ENCODE peak calls at places on chromosomes 11 and 22, in eight cellular contexts. B is omental fat pad, L is hypothalamus, T is RWPE1, V is fibroblast of mammary gland, Z is NCI-H2227 treated with DMSO at 0.1 percent for 48 hours, S is lung, K is T follicular helper cell. H is an unnamed sample.

GRCh38 chr11:70826541-70826943 is 425.8 kb downstream of the SHANK2 start:
- DNase-seq in S (no peak), B (no peak), L (peak), V (no peak), Z (peak), K (no peak), T (peak), H (no peak)

GRCh38 chr11:121153472-121153871 is 52.4 kb downstream of the TECTA start:
- DNase-seq in V (no peak), K (no peak), Z (no peak), T (no peak), L (no peak), B (no peak), S (no peak), H (no peak)

GRCh38 chr22:26431151-26431995 is 2.3 kb downstream of the ASPHD2 start:
- DNase-seq in Z (no peak), S (no peak), K (no peak), V (peak), T (no peak), L (no peak), B (no peak), H (no peak)

GRCh38 chr11:10397226-10397987 is 57.7 kb upstream of the AMPD3 start:
- DNase-seq in V (no peak), Z (no peak), T (no peak), S (no peak), L (no peak), B (no peak), K (no peak), H (no peak)

GRCh38 chr22:50215297-50216049 is 14.7 kb downstream of the SELENOO start:
- DNase-seq in B (no peak), L (no peak), S (no peak), V (no peak), K (no peak), T (no peak), Z (no peak), H (no peak)

GRCh38 chr11:64304316-64305072 is 830 bp upstream of the ESRRA start:
- DNase-seq in S (peak), B (peak), Z (peak), T (peak), V (peak), K (peak), L (peak), H (peak)

GRCh38 chr11:97617031-97617430 is 1227.2 kb downstream of the JRKL start:
- DNase-seq in V (no peak), T (no peak), S (no peak), B (no peak), L (no peak), Z (no peak), K (no peak), H (no peak)

GRCh38 chr11:118921929-118922744 is 3.6 kb downstream of the BCL9L start:
- DNase-seq in S (peak), Z (no peak), T (peak), L (peak), K (no peak), B (no peak), V (peak), H (no peak)

GRCh38 chr22:37547249-37547741 is 13.0 kb upstream of the CDC42EP1 start:
- DNase-seq in S (no peak), T (no peak), Z (no peak), V (no peak), B (no peak), L (no peak), K (no peak), H (no peak)

GRCh38 chr11:68160100-68160695 is 39.0 kb upstream of the CHKA start:
- DNase-seq in V (no peak), K (no peak), B (no peak), T (no peak), Z (no peak), S (no peak), L (no peak), H (no peak)

GRCh38 chr11:643366-643765 is 6.3 kb downstream of the DRD4 start:
- DNase-seq in T (no peak), Z (no peak), V (no peak), L (no peak), K (no peak), B (no peak), S (no peak), H (no peak)

GRCh38 chr11:45354976-45355705 is 69.0 kb upstream of the SYT13 start:
- DNase-seq in Z (peak), B (peak), S (peak), T (no peak), K (peak), L (peak), V (peak), H (peak)

GRCh38 chr11:35112056-35112845 is 26.7 kb upstream of the CD44 start:
- DNase-seq in V (peak), B (no peak), S (no peak), K (no peak), L (no peak), T (peak), Z (peak), H (no peak)

GRCh38 chr22:36433318-36434231 is 45.8 kb upstream of the MYH9 start:
- DNase-seq in S (no peak), K (no peak), V (no peak), T (no peak), L (no peak), B (no peak), Z (no peak), H (no peak)

GRCh38 chr22:40276877-40277823 is 69.2 kb upstream of the ADSL start:
- DNase-seq in V (peak), K (no peak), Z (no peak), S (no peak), B (no peak), L (no peak), T (peak), H (no peak)

GRCh38 chr11:69540118-69541000 is 58.9 kb downstream of the LINC01488 start:
- DNase-seq in K (no peak), T (no peak), V (no peak), B (no peak), Z (no peak), S (no peak), L (peak), H (no peak)

GRCh38 chr22:41048791-41049717 is 43.3 kb upstream of the EP300 start:
- DNase-seq in T (no peak), K (no peak), S (peak), V (peak), Z (peak), B (peak), L (no peak), H (no peak)

GRCh38 chr22:19641254-19641982 is 72.9 kb upstream of the SEPTIN5 start:
- DNase-seq in V (no peak), L (no peak), Z (no peak), K (no peak), T (no peak), S (no peak), B (no peak), H (no peak)

GRCh38 chr11:28107331-28107725 is 628 bp downstream of the KIF18A start:
- DNase-seq in T (peak), S (no peak), Z (no peak), V (peak), L (no peak), B (no peak), K (peak), H (no peak)

GRCh38 chr11:116427337-116427902 is 345.4 kb downstream of the BUD13 start:
- DNase-seq in K (no peak), Z (no peak), V (no peak), B (no peak), S (no peak), T (no peak), L (no peak), H (no peak)

GRCh38 chr11:35483131-35483800 is 42.1 kb downstream of the PAMR1 start:
- DNase-seq in L (no peak), K (no peak), S (no peak), T (no peak), V (peak), Z (no peak), B (no peak), H (no peak)

H was measured in amygdala.